ENCODE peak calls at places on chromosomes 12 and 14, in eight cellular contexts. R is CD8-positive, alpha-beta memory T cell; V is neuronal stem cell; W is SJSA1; F is astrocyte; B is left lung; H is breast epithelium; T is SK-N-SH. X is an unnamed sample.
A peak's percentile ranks its signal among the peaks of the same experiment; 100 is the strongest.

GRCh38 chr12:27472604-27473003 is 26.1 kb downstream of the SMCO2 start:
- DNase-seq in B (no peak), V (no peak), H (no peak), R (no peak), W (no peak), F (no peak), T (no peak), X (no peak)

GRCh38 chr12:54262403-54262925 is 17.5 kb downstream of the CBX5 start:
- DNase-seq in F (peak; percentile 66), W (no peak), T (no peak), H (no peak), V (no peak), R (no peak), B (no peak), X (no peak)

GRCh38 chr14:56487761-56488160 is 91.8 kb upstream of the TMEM260 start:
- DNase-seq in T (no peak), W (no peak), B (no peak), V (no peak), F (peak; percentile 15), R (no peak), H (no peak), X (no peak)

GRCh38 chr12:87848248-87848868 is 180.8 kb downstream of the C12orf50 start:
- DNase-seq in H (no peak), F (peak; percentile 51), W (no peak), B (no peak), T (peak; percentile 31), R (peak; percentile 3), V (peak; percentile 49), X (peak; percentile 5)

GRCh38 chr12:122454739-122455138 is 32.3 kb upstream of the CLIP1 start:
- DNase-seq in V (peak; percentile 9), R (no peak), T (no peak), W (no peak), B (no peak), F (no peak), H (no peak), X (no peak)

GRCh38 chr12:23376238-23376637 is 573.2 kb downstream of the SOX5 start:
- DNase-seq in B (no peak), T (no peak), V (no peak), W (no peak), R (no peak), H (no peak), F (no peak), X (no peak)

GRCh38 chr14:50821471-50822464 is 9.2 kb downstream of the NIN start:
- DNase-seq in W (no peak), F (no peak), B (peak; percentile 90), V (no peak), R (peak; percentile 72), H (no peak), T (no peak), X (no peak)

GRCh38 chr12:59708484-59708883 is 112.7 kb downstream of the SLC16A7 start:
- DNase-seq in F (peak; percentile 41), B (no peak), V (peak; percentile 5), T (no peak), R (no peak), H (no peak), W (no peak), X (no peak)

GRCh38 chr12:30820406-30820946 is 65.7 kb upstream of the CAPRIN2 start:
- DNase-seq in B (no peak), R (no peak), H (no peak), F (no peak), T (no peak), V (no peak), W (no peak), X (no peak)

GRCh38 chr12:33115716-33116115 is 219.1 kb upstream of the PKP2 start:
- DNase-seq in V (no peak), F (no peak), W (no peak), H (no peak), B (no peak), T (no peak), R (no peak), X (no peak)

GRCh38 chr12:62793256-62794217 is 141.4 kb downstream of the PPM1H start:
- DNase-seq in W (peak; percentile 73), B (peak; percentile 87), V (peak; percentile 78), T (peak; percentile 81), H (peak; percentile 82), R (peak; percentile 45), F (peak; percentile 81), X (peak; percentile 75)

GRCh38 chr14:100669011-100669412 is 57.7 kb upstream of the DLK1 start:
- DNase-seq in T (no peak), V (no peak), B (no peak), H (no peak), R (no peak), W (no peak), F (no peak), X (no peak)

GRCh38 chr12:26231930-26232329 is 36.6 kb downstream of the SSPN start:
- DNase-seq in R (no peak), H (no peak), V (no peak), B (no peak), W (no peak), F (no peak), T (no peak), X (no peak)

GRCh38 chr14:97943619-97944018 is 1146.4 kb downstream of the VRK1 start:
- DNase-seq in R (no peak), F (no peak), H (no peak), B (no peak), T (no peak), V (no peak), W (no peak), X (no peak)

GRCh38 chr14:58275527-58276190 is 22.7 kb upstream of the ARID4A start:
- DNase-seq in W (no peak), B (no peak), T (no peak), H (no peak), R (no peak), V (no peak), F (no peak), X (no peak)

GRCh38 chr12:91460457-91460856 is 277.8 kb upstream of the DCN start:
- DNase-seq in V (no peak), R (no peak), B (no peak), F (no peak), W (no peak), T (peak; percentile 27), H (no peak), X (no peak)

GRCh38 chr14:53147893-53148292 is 5.2 kb downstream of the DDHD1 start:
- DNase-seq in R (no peak), F (no peak), V (no peak), T (no peak), H (no peak), W (no peak), B (no peak), X (no peak)
- H3K27ac ChIP-seq in R (no peak overlapping the region), F (no peak overlapping the region), V (no peak overlapping the region), T (no peak overlapping the region), H (no peak overlapping the region), W (no peak overlapping the region), B (no peak overlapping the region), X (no peak overlapping the region)

GRCh38 chr12:124906606-124907261 is 7.7 kb downstream of the UBC start:
- DNase-seq in R (peak; percentile 83), V (peak; percentile 86), T (peak; percentile 80), H (peak; percentile 84), F (peak; percentile 75), B (no peak), W (peak; percentile 88), X (no peak)

GRCh38 chr12:124913474-124914391 is 717 bp downstream of the UBC start:
- DNase-seq in B (peak; percentile 96), R (peak; percentile 90), F (peak; percentile 57), V (no peak), T (peak; percentile 64), H (peak; percentile 94), W (peak; percentile 85), X (no peak)

GRCh38 chr12:124910561-124911478 is 3.6 kb downstream of the UBC start:
- DNase-seq in H (no peak), V (no peak), R (no peak), B (no peak), T (no peak), F (no peak), W (no peak), X (no peak)

GRCh38 chr12:124914392-124915248 is at the start of gene UBC:
- DNase-seq in F (peak; percentile 90), H (peak; percentile 97), B (peak; percentile 93), T (peak; percentile 93), W (peak; percentile 86), V (peak; percentile 94), R (peak; percentile 93), X (no peak)

DNA sequence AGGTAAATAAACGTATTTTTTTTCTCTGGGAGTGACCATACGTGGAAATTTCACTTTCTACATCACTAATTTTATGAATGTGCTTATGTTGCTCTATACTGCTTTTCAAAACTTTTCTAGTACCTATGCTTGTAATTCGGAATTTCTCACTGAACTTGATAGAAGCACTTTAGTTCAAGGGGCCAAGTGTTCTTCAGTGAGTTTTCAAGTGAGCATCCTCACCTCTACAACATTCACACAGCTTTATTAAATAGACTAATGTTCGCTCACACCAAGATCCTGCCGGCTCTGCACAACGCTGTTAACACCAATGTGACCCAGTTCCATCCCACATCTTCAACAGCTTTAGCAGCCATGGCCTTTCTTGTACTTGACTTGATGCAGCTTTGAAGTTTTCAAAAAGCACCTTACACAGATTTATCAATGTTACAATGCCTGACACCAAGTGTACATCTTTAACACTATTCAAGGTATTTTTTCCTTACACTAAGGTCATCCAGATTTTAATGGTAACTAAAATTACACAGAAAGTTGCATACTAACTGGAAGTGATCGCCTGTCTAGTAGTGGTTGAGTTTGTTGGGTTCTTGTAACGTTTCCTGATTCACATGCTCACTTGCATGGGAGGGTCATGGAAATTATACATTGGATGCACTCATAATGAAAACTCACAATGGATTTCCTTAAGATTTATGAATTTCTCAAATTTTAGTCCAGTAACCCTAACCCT is 4.5 kb downstream of the UBC start:
- DNase-seq in T (no peak), F (peak; percentile 35), R (no peak), H (no peak), W (no peak), B (no peak), V (no peak), X (no peak)
- H3K27ac ChIP-seq in T (no peak overlapping the region), F (no peak overlapping the region), R (no peak overlapping the region), H (peak overlapping the region; percentile 78), W (no peak overlapping the region), B (no peak overlapping the region), V (no peak overlapping the region), X (peak overlapping the region; percentile 75)

DNA sequence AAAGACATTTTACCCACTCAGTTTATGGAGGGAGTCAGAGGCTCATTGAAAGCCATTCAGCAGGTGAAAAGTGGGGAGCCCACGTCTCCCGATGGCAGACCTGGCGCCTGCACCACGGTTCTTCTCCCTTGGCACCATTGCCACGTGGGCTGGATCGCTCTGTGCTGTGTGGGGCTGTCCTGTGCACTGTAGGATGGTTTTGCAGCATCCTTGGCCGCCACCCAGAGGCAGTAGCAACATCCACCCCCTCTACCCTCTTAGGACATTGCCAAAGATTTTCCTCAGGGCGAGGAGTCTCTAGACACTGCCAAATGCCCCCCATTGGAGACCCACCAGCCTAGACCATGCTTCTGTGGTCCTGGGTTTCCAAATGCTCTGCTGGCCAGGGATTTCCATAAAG is 60.2 kb downstream of the SYNE3 start:
- DNase-seq in R (no peak), B (no peak), F (no peak), V (no peak), W (no peak), H (no peak), T (no peak), X (no peak)
- H3K27ac ChIP-seq in R (no peak overlapping the region), B (no peak overlapping the region), F (no peak overlapping the region), V (no peak overlapping the region), W (no peak overlapping the region), H (no peak overlapping the region), T (no peak overlapping the region), X (no peak overlapping the region)

DNA sequence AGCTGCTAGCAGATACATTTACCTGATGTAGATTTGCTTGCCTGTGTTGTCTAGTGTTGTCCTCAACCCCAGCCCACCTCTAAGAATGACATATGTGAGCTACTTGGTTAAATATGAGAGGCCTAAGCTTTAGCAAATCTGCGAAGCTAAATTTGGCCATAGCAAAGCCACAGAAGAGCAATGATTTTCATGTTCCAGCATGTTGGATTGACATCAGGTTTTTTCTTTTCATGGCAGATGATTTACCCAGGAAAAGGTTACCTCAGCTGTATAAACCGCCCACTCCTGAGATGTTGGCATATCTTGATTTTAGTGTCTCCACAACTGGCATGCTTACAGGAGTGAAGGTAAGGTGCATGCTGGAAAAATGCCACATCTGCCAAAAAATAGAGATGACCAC is 36.4 kb upstream of the ATF1 start:
- DNase-seq in V (no peak), W (no peak), T (no peak), H (no peak), R (no peak), B (no peak), F (no peak), X (no peak)
- H3K27ac ChIP-seq in V (no peak overlapping the region), W (no peak overlapping the region), T (no peak overlapping the region), H (no peak overlapping the region), R (no peak overlapping the region), B (no peak overlapping the region), F (no peak overlapping the region), X (no peak overlapping the region)